ENCODE peak calls at places on chromosome 14, in four cellular contexts. O, I, N and W are unnamed samples.
A peak's percentile ranks its signal among the peaks of the same experiment; 100 is the strongest.

GRCh38 chr14:67461341-67461985 is 27.1 kb downstream of the TMEM229B start:
- DNase-seq in I (no peak), O (no peak), N (no peak), W (no peak)

GRCh38 chr14:100138955-100139354 is 20.5 kb downstream of the DEGS2 start:
- DNase-seq in N (no peak), O (no peak), I (no peak), W (no peak)

GRCh38 chr14:55610717-55611370 is 30.8 kb downstream of the KTN1 start:
- DNase-seq in O (no peak), I (no peak), N (no peak), W (no peak)

GRCh38 chr14:30185832-30186231 is 258.2 kb upstream of the PRKD1 start:
- DNase-seq in N (no peak), O (no peak), I (no peak), W (no peak)

GRCh38 chr14:33073023-33073422 is 134.3 kb downstream of the NPAS3 start:
- DNase-seq in N (no peak), I (no peak), O (no peak), W (no peak)

GRCh38 chr14:33567736-33568124 is 383.1 kb downstream of the EGLN3 start:
- DNase-seq in N (no peak), O (no peak), I (no peak), W (no peak)

GRCh38 chr14:43692706-43693105 is 814.4 kb downstream of the FSCB start:
- DNase-seq in N (no peak), I (no peak), O (no peak), W (no peak)

GRCh38 chr14:102908766-102909455 is 13.6 kb upstream of the AMN start:
- DNase-seq in N (no peak), I (no peak), O (no peak), W (no peak)

GRCh38 chr14:56325251-56325839 is 207.1 kb downstream of the PELI2 start:
- DNase-seq in O (no peak), N (no peak), I (no peak), W (no peak)

GRCh38 chr14:51939727-51940126 is 49.6 kb upstream of the RTRAF start:
- DNase-seq in O (no peak), I (no peak), N (no peak), W (no peak)

GRCh38 chr14:28760431-28760996 is 6.1 kb upstream of the FOXG1 start:
- DNase-seq in I (no peak), N (no peak), O (no peak), W (no peak)

GRCh38 chr14:28759658-28760313 is 6.8 kb upstream of the FOXG1 start:
- DNase-seq in O (no peak), N (no peak), I (no peak), W (no peak)

GRCh38 chr14:28757790-28758189 is 8.8 kb upstream of the FOXG1 start:
- DNase-seq in O (no peak), N (no peak), I (no peak), W (no peak)

GRCh38 chr14:28758253-28758915 is 8.2 kb upstream of the FOXG1 start:
- DNase-seq in I (no peak), O (no peak), N (no peak), W (no peak)

GRCh38 chr14:28759056-28759657 is 7.4 kb upstream of the FOXG1 start:
- DNase-seq in I (no peak), O (no peak), N (no peak), W (no peak)
- H3K27ac ChIP-seq in I (no peak overlapping the region), O (no peak overlapping the region), N (no peak overlapping the region), W (peak overlapping the region; percentile 94)

DNA sequence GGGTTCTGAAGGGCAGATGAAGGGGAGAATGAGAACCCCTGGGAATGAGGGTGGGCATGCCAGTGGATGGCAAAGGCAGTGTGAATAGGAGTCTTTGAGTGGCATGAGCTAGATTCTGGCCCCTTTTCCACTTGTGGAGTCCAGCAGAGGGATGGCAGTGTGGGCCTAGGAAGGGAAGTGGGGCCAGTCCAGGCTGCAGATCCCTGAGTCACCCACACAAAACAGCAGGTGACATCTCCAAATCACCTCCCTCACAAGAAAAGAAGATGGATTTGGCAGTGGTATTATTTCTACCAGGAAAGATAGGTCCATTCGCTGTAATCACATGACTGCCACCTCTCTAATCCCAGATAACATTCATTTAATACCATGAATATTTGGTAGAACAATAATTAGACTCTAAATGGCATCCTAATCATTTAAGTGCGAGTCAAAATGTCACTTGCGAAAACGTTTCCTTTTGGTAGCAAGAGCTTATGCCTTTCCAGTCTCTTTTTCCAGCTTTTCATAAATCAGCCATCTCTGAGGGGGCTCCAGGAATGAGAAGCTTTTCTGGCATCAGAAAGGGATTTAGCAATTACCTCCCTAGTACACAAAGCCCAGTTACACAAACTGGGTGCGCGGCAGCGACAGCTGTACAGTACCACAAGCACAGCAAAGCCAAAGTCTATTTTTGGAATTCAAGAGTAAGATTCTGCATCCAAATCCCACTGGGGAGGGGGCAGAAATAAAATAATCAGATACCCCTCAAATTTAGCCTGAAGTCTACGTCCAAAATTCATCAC is 151.1 kb downstream of the TTC7B start:
- DNase-seq in O (no peak), I (no peak), N (no peak), W (no peak)
- H3K27ac ChIP-seq in O (no peak overlapping the region), I (no peak overlapping the region), N (no peak overlapping the region), W (no peak overlapping the region)

GRCh38 chr14:52950410-52950897 is 396 bp downstream of the FERMT2 start:
- DNase-seq in N (peak; percentile 61), I (no peak), O (peak; percentile 66), W (peak; percentile 17)
- H3K27ac ChIP-seq in N (peak overlapping the region; percentile 98), I (peak overlapping the region; percentile 82), O (peak overlapping the region; percentile 99), W (peak overlapping the region; percentile 92)

GRCh38 chr14:95261616-95262510 is 57.8 kb downstream of the CLMN start:
- DNase-seq in O (no peak), I (no peak), N (no peak), W (no peak)
- H3K27ac ChIP-seq in O (no peak overlapping the region), I (no peak overlapping the region), N (peak overlapping the region; percentile 96), W (no peak overlapping the region)

DNA sequence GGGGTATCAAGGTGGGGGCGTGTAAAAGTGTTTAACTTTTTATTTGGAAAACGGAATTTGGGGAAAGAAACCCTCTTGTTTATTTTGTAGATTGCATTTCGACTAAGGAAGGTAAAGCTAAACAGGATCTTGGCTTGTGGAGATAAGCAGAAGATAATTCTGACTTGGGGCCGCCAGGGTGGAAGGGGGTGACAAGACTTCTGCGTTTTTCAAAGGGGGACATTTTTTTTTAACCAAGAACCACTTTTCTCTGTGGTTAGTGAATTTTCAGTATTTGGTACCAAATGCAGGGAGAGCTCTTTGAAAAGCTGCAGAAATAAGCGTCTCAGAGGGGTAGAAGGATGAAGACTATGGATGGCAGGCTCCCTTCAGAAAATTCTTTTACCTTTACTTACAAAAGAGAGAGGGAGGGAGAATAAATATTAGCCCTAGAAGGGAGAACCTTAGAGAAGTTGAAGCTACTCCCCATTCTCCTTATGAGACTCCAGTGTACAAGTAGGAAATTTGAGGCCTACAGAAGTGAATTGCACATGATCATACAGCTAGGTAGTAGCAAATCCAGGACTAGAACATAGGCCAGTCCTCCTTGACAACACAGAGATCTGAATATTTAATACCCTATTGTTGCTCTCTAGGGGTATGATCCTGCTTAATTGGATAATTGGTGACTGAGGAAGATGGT is 783 bp downstream of the MRPL52 start:
- DNase-seq in I (no peak), N (no peak), O (no peak), W (no peak)
- H3K27ac ChIP-seq in I (peak overlapping the region; percentile 43), N (peak overlapping the region; percentile 83), O (peak overlapping the region; percentile 81), W (no peak overlapping the region)

DNA sequence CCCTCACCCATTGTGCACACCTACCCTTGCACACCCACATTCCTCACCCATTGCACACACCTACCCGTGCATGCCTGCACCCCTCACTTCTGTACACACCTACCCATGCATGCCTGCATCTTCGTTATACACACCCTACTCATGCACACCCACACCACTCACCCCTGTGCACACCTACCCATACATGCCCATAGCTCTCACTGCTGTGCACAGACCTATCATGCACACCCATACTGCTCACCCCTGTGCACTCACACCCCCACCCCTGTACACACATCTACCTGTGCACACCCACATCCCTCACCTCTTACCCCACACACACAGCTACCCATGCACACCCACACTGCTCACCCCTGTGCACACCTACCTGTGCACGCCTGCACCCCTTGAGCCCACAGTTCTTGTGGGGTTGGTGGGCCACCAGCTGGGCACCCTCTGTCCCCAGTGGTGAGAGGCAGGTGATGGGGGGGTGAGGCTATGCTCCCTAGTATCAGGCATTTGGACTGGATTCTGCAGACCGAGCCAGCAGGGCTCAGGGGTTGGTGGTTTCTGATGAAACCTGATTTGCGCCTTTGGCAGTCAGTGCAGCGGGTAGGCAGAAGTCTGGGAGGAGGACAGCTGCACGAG is 15.6 kb downstream of the CEP170B start:
- DNase-seq in N (no peak), I (no peak), O (no peak), W (no peak)
- H3K27ac ChIP-seq in N (no peak overlapping the region), I (no peak overlapping the region), O (no peak overlapping the region), W (no peak overlapping the region)

GRCh38 chr14:77197988-77198387 is 16.4 kb downstream of the TMEM63C start:
- DNase-seq in I (no peak), N (no peak), O (no peak), W (no peak)
- H3K27ac ChIP-seq in I (no peak overlapping the region), N (no peak overlapping the region), O (no peak overlapping the region), W (no peak overlapping the region)

GRCh38 chr14:35052637-35053036 is 6.6 kb downstream of the FAM177A1 start:
- DNase-seq in I (no peak), O (no peak), N (no peak), W (no peak)

GRCh38 chr14:35050652-35051051 is 4.6 kb downstream of the FAM177A1 start:
- DNase-seq in N (no peak), O (no peak), I (no peak), W (no peak)

GRCh38 chr14:35047961-35048513 is 2.0 kb downstream of the FAM177A1 start:
- DNase-seq in N (no peak), I (no peak), O (no peak), W (no peak)

GRCh38 chr14:35046751-35047536 is 872 bp downstream of the FAM177A1 start:
- DNase-seq in O (no peak), I (no peak), N (peak; percentile 61), W (peak; percentile 65)

GRCh38 chr14:35051796-35052195 is 5.7 kb downstream of the FAM177A1 start:
- DNase-seq in N (no peak), I (no peak), O (no peak), W (no peak)
- H3K27ac ChIP-seq in N (no peak overlapping the region), I (no peak overlapping the region), O (no peak overlapping the region), W (no peak overlapping the region)

DNA sequence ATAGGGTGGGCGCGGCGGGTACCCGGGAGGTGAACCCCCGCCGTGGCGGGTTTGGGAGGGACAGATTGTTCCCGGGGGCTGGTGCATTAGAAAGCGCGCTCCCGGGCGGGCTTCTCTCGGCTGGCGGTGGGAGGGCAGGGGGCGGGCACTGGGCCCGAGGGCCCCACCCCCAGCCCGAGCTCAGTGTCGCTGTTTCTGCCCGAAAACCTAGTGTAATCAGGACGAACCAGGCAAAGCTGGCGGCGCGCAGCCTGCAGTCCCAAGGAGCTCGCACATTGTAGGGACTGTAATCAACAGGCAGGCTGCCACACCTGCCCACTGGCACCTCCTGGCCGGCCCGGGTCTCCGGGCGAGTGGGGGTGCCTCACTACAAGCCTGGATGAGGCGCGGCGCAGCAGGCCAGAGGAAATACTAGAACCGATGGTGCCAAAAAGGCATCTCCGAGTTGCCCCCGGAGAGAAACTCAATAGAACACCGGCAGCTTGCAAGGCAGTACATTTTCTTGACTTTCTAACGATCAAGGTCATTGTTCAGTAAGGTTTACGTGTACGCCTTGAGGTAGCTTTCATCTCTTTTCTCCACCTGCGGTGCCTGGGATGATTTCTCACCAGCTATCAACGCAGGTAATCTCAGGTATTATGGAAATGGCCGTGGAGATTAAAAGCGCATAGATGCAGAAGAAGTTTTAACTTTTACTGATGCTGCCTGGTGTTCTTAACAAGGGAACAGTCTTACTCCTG is 845 bp upstream of the SPTB start:
- DNase-seq in O (peak; percentile 28), I (no peak), N (no peak), W (no peak)
- H3K27ac ChIP-seq in O (peak overlapping the region; percentile 38), I (no peak overlapping the region), N (no peak overlapping the region), W (peak overlapping the region; percentile 3)